ENCODE peak calls at places on chromosomes 11 and 22, in four cellular contexts. Y, S, K and V are unnamed samples.

GRCh38 chr11:93567406-93567819 is 24.2 kb upstream of the SMCO4 start:
- DNase-seq in Y (no peak), S (peak; percentile 10), K (no peak), V (no peak)

GRCh38 chr11:116865696-116866095 is 28.3 kb upstream of the APOA1 start:
- DNase-seq in Y (no peak), S (no peak), K (no peak), V (no peak)

GRCh38 chr11:102142333-102142732 is 32.1 kb downstream of the YAP1 start:
- DNase-seq in Y (no peak), S (no peak), K (no peak), V (no peak)

GRCh38 chr11:131656179-131656838 is 285.9 kb downstream of the NTM start:
- DNase-seq in Y (no peak), S (no peak), K (no peak), V (no peak)

GRCh38 chr11:78573271-78574035 is 1.2 kb downstream of the NARS2 start:
- DNase-seq in Y (no peak), S (no peak), K (no peak), V (no peak)

GRCh38 chr11:11171854-11172253 is 181.2 kb downstream of the CSNK2A3 start:
- DNase-seq in Y (no peak), S (no peak), K (no peak), V (no peak)

GRCh38 chr22:24803064-24803542 is 2.9 kb upstream of the SGSM1 start:
- DNase-seq in Y (peak; percentile 36), S (peak; percentile 20), K (peak; percentile 80), V (no peak)

GRCh38 chr11:121931748-121932352 is 184.2 kb downstream of the BLID start:
- DNase-seq in Y (no peak), S (no peak), K (no peak), V (no peak)

GRCh38 chr22:46569848-46570695 is 32.7 kb upstream of the CELSR1 start:
- DNase-seq in Y (no peak), S (no peak), K (no peak), V (no peak)

GRCh38 chr11:69297225-69297925 is 3.4 kb downstream of the MYEOV start:
- DNase-seq in Y (peak; percentile 99), S (peak; percentile 99), K (peak; percentile 96), V (peak; percentile 96)

GRCh38 chr22:37314315-37315046 is 32.2 kb downstream of the CYTH4 start:
- DNase-seq in Y (no peak), S (no peak), K (peak; percentile 65), V (no peak)

GRCh38 chr11:67272327-67273259 is 6.3 kb downstream of the GRK2 start:
- DNase-seq in Y (no peak), S (no peak), K (no peak), V (no peak)

GRCh38 chr22:20748820-20749428 is 25.0 kb upstream of the SERPIND1 start:
- DNase-seq in Y (no peak), S (no peak), K (no peak), V (no peak)

GRCh38 chr11:28911829-28912228 is 803.6 kb downstream of the METTL15 start:
- DNase-seq in Y (no peak), S (no peak), K (no peak), V (no peak)

GRCh38 chr11:74818283-74818946 is 69.8 kb downstream of the RNF169 start:
- DNase-seq in Y (no peak), S (no peak), K (no peak), V (no peak)

GRCh38 chr11:101049123-101049522 is 80.5 kb downstream of the PGR start:
- DNase-seq in Y (no peak), S (no peak), K (no peak), V (no peak)

GRCh38 chr11:93519179-93519578 is 24.0 kb downstream of the SMCO4 start:
- DNase-seq in Y (no peak), S (no peak), K (no peak), V (no peak)